ENCODE peak calls at places on chromosomes 16 and 17, in seven cellular contexts. A, K, F, H, W, X and N are unnamed samples.
A peak's percentile ranks its signal among the peaks of the same experiment; 100 is the strongest.

GRCh38 chr17:8007836-8008235 is 5.4 kb downstream of the GUCY2D start:
- DNase-seq in K (no peak), F (no peak), X (no peak), W (no peak), H (no peak), A (no peak), N (no peak)

GRCh38 chr17:37650419-37651003 is 7.3 kb upstream of the DDX52 start:
- DNase-seq in F (no peak), K (peak; percentile 44), A (peak; percentile 44), H (peak; percentile 59), X (peak; percentile 69), W (peak; percentile 59), N (peak; percentile 28)

GRCh38 chr16:58381661-58382060 is 10.6 kb upstream of the GINS3 start:
- DNase-seq in K (no peak), W (no peak), X (no peak), H (no peak), A (no peak), F (no peak), N (no peak)

GRCh38 chr16:24188751-24189318 is 67.3 kb upstream of the CACNG3 start:
- DNase-seq in W (peak; percentile 78), A (no peak), F (no peak), K (no peak), X (no peak), H (no peak), N (no peak)

GRCh38 chr17:7404737-7405412 is 978 bp upstream of the TMEM256 start:
- DNase-seq in W (peak; percentile 76), H (no peak), K (peak; percentile 74), F (no peak), X (peak; percentile 54), A (peak; percentile 69), N (no peak)

GRCh38 chr16:9102379-9102778 is 10.9 kb downstream of the HAPSTR1 start:
- DNase-seq in A (no peak), F (no peak), H (peak; percentile 97), X (peak; percentile 81), W (no peak), K (no peak), N (peak; percentile 85)

GRCh38 chr16:69941251-69942098 is 9.7 kb upstream of the CLEC18A start:
- DNase-seq in W (no peak), K (no peak), H (no peak), X (peak; percentile 58), F (no peak), A (no peak), N (no peak)

GRCh38 chr16:79213214-79213613 is 387.3 kb downstream of the MAF start:
- DNase-seq in F (no peak), W (no peak), H (no peak), A (no peak), K (no peak), X (no peak), N (no peak)

GRCh38 chr17:19377602-19378415 is 489 bp upstream of the MAPK7 start:
- DNase-seq in F (peak; percentile 97), A (peak; percentile 100), W (peak; percentile 100), X (peak; percentile 99), K (peak; percentile 99), H (peak; percentile 99), N (peak; percentile 99)

GRCh38 chr16:50802000-50802399 is 60.1 kb downstream of the CYLD start:
- DNase-seq in H (peak; percentile 81), W (no peak), X (no peak), F (no peak), K (no peak), A (no peak), N (no peak)

GRCh38 chr17:78808106-78808635 is 26.1 kb upstream of the CYTH1 start:
- DNase-seq in H (peak; percentile 39), K (no peak), X (no peak), A (no peak), F (no peak), W (no peak), N (no peak)

GRCh38 chr16:86751081-86752030 is 173.0 kb downstream of the FOXL1 start:
- DNase-seq in H (peak; percentile 87), A (no peak), F (no peak), K (no peak), W (no peak), X (peak; percentile 81), N (no peak)

GRCh38 chr16:12819126-12820117 is 15.7 kb upstream of the CPPED1 start:
- DNase-seq in F (no peak), A (peak; percentile 77), H (peak; percentile 36), X (peak; percentile 54), K (peak; percentile 59), W (peak; percentile 77), N (peak; percentile 51)

GRCh38 chr17:79919164-79919585 is 79.9 kb upstream of the CBX4 start:
- DNase-seq in H (no peak), W (no peak), F (no peak), X (no peak), A (no peak), K (no peak), N (no peak)

GRCh38 chr16:72013389-72013788 is 4.8 kb downstream of the DHODH start:
- DNase-seq in K (no peak), A (no peak), F (no peak), X (no peak), H (peak; percentile 5), W (no peak), N (peak; percentile 74)

GRCh38 chr17:72022328-72022727 is 98.5 kb upstream of the SOX9 start:
- DNase-seq in A (no peak), F (no peak), H (no peak), X (no peak), K (no peak), W (no peak), N (no peak)

GRCh38 chr17:72024457-72024856 is 96.4 kb upstream of the SOX9 start:
- DNase-seq in A (no peak), W (no peak), H (no peak), F (no peak), X (no peak), K (no peak), N (no peak)

GRCh38 chr17:72030067-72030899 is 90.5 kb upstream of the SOX9 start:
- DNase-seq in W (peak; percentile 97), F (peak; percentile 70), H (peak; percentile 61), A (peak; percentile 94), K (peak; percentile 45), X (peak; percentile 77), N (no peak)

GRCh38 chr17:72021417-72022041 is 99.3 kb upstream of the SOX9 start:
- DNase-seq in K (no peak), H (no peak), X (no peak), F (no peak), A (no peak), W (no peak), N (no peak)

DNA sequence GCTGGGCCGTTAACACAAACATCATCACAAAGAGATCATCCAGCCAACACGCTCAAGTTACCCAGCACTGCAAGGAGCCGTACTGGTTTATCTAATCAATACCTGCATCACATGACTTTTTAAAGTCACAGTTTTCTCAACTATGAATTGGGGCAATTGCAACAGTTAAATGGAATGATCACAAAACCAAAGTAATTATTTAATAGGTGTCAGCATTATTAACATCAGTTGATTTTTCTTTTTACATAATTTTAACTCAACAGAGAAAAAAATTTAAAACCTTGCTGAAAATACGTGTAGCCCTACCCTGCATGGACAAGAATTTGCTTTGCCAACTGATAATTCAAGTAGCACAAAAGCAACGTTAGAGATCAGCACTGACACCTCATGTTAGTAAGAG is 95.7 kb upstream of the SOX9 start:
- DNase-seq in F (no peak), X (no peak), K (no peak), H (no peak), W (no peak), A (no peak), N (no peak)
- H2BK120ac ChIP-seq in F (no peak overlapping the region), X (no peak overlapping the region), K (no peak overlapping the region), H (no peak overlapping the region), W (no peak overlapping the region), A (no peak overlapping the region), N (no peak overlapping the region)

GRCh38 chr17:5896215-5896614 is 174.0 kb upstream of the WSCD1 start:
- DNase-seq in K (no peak), F (no peak), X (no peak), A (peak; percentile 19), W (no peak), H (no peak), N (no peak)

GRCh38 chr17:5897320-5897911 is 172.8 kb upstream of the WSCD1 start:
- DNase-seq in A (peak; percentile 79), F (peak; percentile 49), X (no peak), K (peak; percentile 33), H (no peak), W (peak; percentile 54), N (no peak)

GRCh38 chr17:5898406-5898805 is 171.8 kb upstream of the WSCD1 start:
- DNase-seq in X (no peak), H (no peak), A (peak; percentile 27), K (no peak), F (no peak), W (no peak), N (no peak)

GRCh38 chr17:5892897-5893656 is 177.1 kb upstream of the WSCD1 start:
- DNase-seq in X (peak; percentile 11), H (no peak), W (no peak), F (no peak), A (peak; percentile 8), K (no peak), N (no peak)

DNA sequence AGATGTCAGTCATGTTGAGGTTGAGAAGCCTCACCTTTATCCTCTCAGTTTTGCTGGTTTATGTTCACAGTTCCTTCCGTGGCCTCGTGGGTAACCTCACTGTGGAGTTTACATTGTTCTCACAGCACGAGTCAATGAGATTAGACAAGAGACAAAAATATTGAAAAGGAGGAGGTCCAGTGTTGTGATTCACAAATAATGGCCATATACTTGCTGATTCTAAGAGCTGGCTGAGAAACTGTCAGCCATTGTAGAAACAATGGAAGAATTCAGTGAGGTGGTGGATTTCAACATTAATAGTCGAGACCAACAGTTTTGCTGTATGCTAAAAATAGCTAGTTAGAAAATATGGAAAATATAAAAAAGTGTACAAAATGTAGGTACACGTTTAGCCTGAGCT is 176.4 kb upstream of the WSCD1 start:
- DNase-seq in K (no peak), W (no peak), A (no peak), H (no peak), X (no peak), F (no peak), N (no peak)
- H4K8ac ChIP-seq in K (no peak overlapping the region), W (no peak overlapping the region), A (no peak overlapping the region), H (no peak overlapping the region), X (no peak overlapping the region), F (no peak overlapping the region), N (no peak overlapping the region)

DNA sequence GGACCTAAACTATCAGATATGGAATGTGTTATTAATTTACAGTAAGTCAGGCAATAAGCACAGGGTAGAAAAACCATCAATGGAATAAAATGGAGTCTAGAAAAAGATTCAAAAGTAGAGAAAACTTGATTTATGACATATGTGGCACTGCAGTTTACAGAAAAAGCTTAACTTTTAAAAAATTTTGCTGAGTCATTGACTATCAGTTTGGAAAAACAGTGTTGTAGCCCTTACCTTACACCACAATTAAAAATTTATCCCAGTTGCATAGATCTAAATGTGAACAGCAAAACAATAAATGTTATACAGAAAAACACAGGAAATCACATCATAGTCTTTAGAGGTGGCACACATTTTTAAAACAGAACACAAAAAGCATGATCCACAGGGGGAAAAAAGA is 108.5 kb downstream of the USP22 start:
- DNase-seq in W (no peak), H (no peak), K (no peak), A (no peak), F (no peak), X (no peak), N (no peak)
- H2BK120ac ChIP-seq in W (no peak overlapping the region), H (no peak overlapping the region), K (no peak overlapping the region), A (no peak overlapping the region), F (no peak overlapping the region), X (no peak overlapping the region), N (no peak overlapping the region)

DNA sequence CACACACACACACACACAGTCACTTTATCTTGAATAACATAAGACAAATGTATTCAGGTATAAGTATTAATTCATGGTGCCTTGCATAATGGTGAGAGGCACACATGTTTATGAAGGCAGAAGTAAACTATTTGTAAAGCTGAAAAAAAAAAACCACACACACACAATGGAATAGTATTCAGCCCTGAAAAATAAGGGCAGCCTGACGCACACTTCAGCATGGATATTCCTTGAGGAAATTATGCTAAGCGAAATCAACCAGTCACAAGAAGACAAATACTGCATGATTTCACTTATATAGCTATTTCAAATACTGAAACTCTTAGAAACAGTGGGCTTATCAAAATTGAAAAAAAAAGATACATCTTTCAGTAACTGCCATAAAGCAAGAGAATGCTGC is 200.2 kb upstream of the RBFOX1 start:
- DNase-seq in H (no peak), K (no peak), F (no peak), X (no peak), A (no peak), W (no peak), N (no peak)
- H4K8ac ChIP-seq in H (no peak overlapping the region), K (no peak overlapping the region), F (no peak overlapping the region), X (no peak overlapping the region), A (no peak overlapping the region), W (no peak overlapping the region), N (no peak overlapping the region)